ENCODE peak calls at places on chromosomes 3 and 15, in ten cellular contexts. G is HCT116, R is stomach, Y is H1, O is HL-60, T is transverse colon, S is GM23338, B is sigmoid colon, X is Panc1, F is spleen. P is an unnamed sample.

GRCh38 chr3:134869153-134869726 is 74.2 kb downstream of the EPHB1 start:
- DNase-seq in S (no peak), T (no peak), G (no peak), Y (no peak), X (no peak), O (no peak), F (peak; percentile 34), R (no peak), B (no peak), P (no peak)

GRCh38 chr15:62469478-62469873 is 304.4 kb upstream of the C2CD4B start:
- DNase-seq in B (peak; percentile 68), R (no peak), G (no peak), S (no peak), O (no peak), T (no peak), F (no peak), X (no peak), Y (no peak), P (no peak)

GRCh38 chr15:62165029-62165792 is at the start of gene C2CD4B:
- DNase-seq in S (peak; percentile 78), R (peak; percentile 93), G (no peak), Y (peak; percentile 85), X (no peak), B (no peak), O (no peak), F (peak; percentile 81), T (peak; percentile 72), P (no peak)

GRCh38 chr15:35583863-35584528 is 38.0 kb upstream of the DPH6 start:
- DNase-seq in G (no peak), S (no peak), T (no peak), O (no peak), R (no peak), B (no peak), Y (no peak), X (no peak), F (no peak), P (no peak)

GRCh38 chr15:83378921-83379561 is 68.1 kb upstream of the SH3GL3 start:
- DNase-seq in F (no peak), B (no peak), R (no peak), S (peak; percentile 72), O (no peak), T (no peak), Y (peak; percentile 78), G (peak; percentile 8), X (no peak), P (no peak)

GRCh38 chr3:112894258-112894657 is 47.6 kb upstream of the CD200R1L start:
- DNase-seq in B (no peak), F (no peak), S (peak; percentile 82), O (no peak), Y (peak; percentile 51), G (peak; percentile 0), X (no peak), T (no peak), R (no peak), P (no peak)

GRCh38 chr3:161854232-161854771 is 357.7 kb downstream of the OTOL1 start:
- DNase-seq in T (peak; percentile 45), F (no peak), Y (peak; percentile 75), S (peak; percentile 68), R (peak; percentile 29), B (no peak), X (no peak), G (peak; percentile 29), O (no peak), P (no peak)

GRCh38 chr15:67967871-67968423 is 86.2 kb upstream of the PIAS1 start:
- DNase-seq in O (no peak), B (peak; percentile 93), R (peak; percentile 76), X (no peak), S (peak; percentile 91), F (peak; percentile 87), G (no peak), Y (peak; percentile 86), T (peak; percentile 76), P (peak; percentile 56)

DNA sequence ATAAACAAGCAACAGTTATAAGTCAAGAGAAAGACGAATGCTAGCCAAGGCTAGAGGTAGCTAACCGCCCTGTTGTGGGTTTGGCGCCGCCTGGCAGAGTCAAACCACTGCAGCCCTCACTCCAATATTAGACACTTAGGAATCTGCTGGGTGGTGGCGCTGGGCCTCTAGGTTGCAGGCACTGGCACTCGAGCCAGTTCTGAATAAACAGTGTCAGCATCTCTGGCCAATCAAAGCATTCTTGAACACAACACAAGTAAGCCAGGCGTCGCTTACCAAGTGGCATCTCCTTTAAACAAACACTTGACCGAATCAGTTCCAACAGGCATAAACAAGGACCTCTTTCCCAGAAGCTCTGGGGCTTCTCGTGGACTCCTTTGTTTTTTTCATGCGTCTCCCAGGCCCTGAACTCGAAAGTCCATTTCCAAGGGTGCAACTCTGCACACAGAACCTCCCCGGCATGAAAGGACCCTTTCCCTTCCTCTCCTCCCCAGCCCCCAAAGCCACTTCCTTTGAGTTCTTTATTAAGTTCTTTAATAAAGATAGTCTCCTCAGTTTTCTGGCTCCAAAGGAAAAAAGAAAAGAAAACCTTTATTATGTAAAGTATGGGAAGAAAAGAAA is 82.3 kb downstream of the LRIG1 start:
- DNase-seq in S (no peak), R (peak; percentile 73), O (no peak), F (no peak), T (peak; percentile 48), X (no peak), G (no peak), B (peak; percentile 90), Y (no peak), P (peak; percentile 76)
- TF ChIP-seq CTCF in S (no peak), R (no peak), O (no peak), F (no peak), T (no peak), X (no peak), G (no peak), B (peak; percentile 16), Y (no peak), P (peak; percentile 20)

DNA sequence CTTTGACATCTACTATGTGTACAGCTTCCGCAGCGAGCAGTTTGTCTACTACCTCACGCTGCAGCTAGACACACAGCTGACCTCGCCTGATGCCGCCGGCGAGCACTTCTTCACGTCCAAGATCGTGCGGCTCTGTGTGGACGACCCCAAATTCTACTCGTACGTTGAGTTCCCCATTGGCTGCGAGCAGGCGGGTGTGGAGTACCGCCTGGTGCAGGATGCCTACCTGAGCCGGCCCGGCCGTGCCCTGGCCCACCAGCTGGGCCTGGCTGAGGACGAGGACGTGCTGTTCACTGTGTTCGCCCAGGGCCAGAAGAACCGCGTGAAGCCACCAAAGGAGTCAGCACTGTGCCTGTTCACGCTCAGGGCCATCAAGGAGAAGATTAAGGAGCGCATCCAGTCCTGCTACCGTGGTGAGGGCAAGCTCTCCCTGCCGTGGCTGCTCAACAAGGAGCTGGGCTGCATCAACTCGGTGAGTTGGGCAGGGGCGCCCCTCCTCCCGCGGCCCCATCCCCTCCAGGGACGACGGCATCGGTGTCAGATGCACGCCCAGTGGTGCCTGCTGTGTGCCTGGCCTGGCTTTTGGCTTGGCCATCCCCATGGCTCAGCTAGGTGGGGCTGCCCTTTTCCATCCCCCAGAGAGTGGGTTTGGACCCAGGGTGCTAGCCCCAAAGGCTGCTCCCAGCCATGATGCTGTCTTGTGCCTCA is 6.6 kb downstream of the PLXNA1 start:
- DNase-seq in X (no peak), T (no peak), Y (no peak), O (no peak), R (no peak), G (no peak), S (no peak), B (no peak), F (no peak), P (no peak)
- H3K4me3 ChIP-seq in X (no peak overlapping the region), T (no peak overlapping the region), Y (no peak overlapping the region), O (no peak overlapping the region), R (no peak overlapping the region), G (no peak overlapping the region), S (no peak overlapping the region), B (no peak overlapping the region), F (no peak overlapping the region), P (no peak overlapping the region)

DNA sequence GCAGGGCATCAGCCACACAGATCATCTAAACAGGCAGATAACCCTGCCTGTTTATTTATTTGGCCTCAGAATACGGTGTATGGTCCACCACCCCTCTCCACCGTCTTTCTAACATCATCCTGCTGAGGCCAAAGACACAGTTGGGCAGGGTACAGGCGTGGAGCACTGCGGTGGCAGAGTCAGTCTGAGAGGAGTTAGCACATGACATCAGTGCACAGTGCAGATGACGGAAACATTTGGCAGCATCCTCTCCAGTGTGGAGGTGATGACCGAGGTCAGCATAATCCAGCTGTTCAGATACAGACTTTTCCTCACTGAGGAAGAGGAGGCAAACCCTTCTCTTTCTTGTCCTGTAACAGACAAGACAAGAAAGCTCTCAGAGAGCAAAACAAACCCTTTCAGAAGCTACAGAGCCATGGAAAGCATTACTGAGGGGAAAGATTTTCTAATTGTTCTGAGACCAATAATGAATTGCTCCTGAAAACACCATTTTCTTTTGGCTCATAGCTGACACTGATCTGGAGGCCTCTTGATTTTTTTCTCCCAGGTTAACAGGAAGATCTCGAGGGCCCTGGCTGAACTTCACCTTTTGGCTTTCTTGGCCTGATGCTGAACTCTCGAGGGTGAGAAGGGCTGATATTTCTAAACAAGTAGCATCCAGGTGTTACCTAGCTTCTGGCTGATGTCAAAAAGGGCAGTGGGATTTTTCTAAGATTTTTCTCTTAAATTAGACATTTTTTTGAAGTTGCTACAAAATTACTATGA is 20.1 kb upstream of the NFKBIZ start:
- DNase-seq in B (peak; percentile 92), O (no peak), T (peak; percentile 66), S (no peak), G (no peak), R (peak; percentile 42), F (peak; percentile 85), X (no peak), Y (no peak), P (peak; percentile 78)
- TF ChIP-seq POLR2AphosphoS5 in B (peak; percentile 58), O (no peak), T (peak; percentile 64), S (no peak), G (no peak), R (peak; percentile 63), F (peak; percentile 91), X (no peak), Y (no peak), P (peak; percentile 31)

GRCh38 chr15:85974348-85974705 is 105.3 kb upstream of the AGBL1 start:
- DNase-seq in X (no peak), R (no peak), T (no peak), O (no peak), G (no peak), F (no peak), B (no peak), S (no peak), Y (no peak), P (no peak)

GRCh38 chr15:85976102-85976501 is 103.6 kb upstream of the AGBL1 start:
- DNase-seq in G (no peak), R (no peak), X (no peak), Y (no peak), O (no peak), T (no peak), F (no peak), B (no peak), S (no peak), P (no peak)

GRCh38 chr15:85974742-85975141 is 104.9 kb upstream of the AGBL1 start:
- DNase-seq in O (no peak), S (no peak), Y (no peak), T (no peak), F (no peak), X (no peak), B (no peak), R (no peak), G (no peak), P (no peak)

GRCh38 chr15:85973584-85974347 is 105.9 kb upstream of the AGBL1 start:
- DNase-seq in S (peak; percentile 60), O (no peak), T (no peak), R (no peak), Y (no peak), B (no peak), G (no peak), X (no peak), F (no peak), P (no peak)

DNA sequence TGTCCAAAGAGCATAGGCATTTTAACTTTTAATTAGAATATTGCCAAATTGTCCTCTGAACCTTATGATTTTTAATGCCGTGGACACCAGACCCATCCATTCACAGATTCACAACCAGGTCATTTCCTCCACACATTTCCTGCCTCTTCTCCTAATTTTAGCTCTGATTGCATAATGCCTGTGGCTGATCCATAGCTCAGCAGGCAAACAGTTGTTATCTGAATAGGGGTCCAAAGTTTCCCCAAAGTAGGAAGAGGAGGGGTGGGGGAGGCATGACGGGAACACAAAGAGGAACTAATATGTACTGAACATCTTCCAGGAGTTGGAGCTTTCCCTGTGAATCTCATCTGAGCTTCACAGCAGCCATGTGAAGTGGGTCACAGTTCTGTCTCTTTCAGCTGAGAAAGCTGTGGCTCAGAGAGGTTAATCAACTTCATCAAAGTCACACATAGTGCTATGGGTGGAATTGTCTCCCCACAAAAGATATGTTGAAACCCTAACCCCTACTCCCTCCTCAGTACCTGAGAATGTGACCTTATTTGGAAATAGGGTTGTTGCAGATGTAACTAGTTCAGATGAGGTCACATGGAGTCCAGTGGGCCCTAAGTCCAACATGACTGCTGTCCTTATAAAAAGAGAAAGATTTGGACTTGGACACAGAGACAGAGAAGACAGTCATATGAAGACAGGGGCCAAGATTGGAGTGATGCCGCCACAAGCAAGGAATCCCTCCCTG is 106.7 kb upstream of the AGBL1 start:
- DNase-seq in Y (no peak), T (no peak), G (no peak), R (no peak), B (no peak), F (no peak), O (no peak), X (no peak), S (no peak), P (no peak)
- TF ChIP-seq CTCF in Y (no peak), T (no peak), G (no peak), R (no peak), B (no peak), F (no peak), O (no peak), X (no peak), S (no peak), P (no peak)